ENCODE peak calls at places on chromosomes 4 and X, in six cellular contexts. I is stomach, S is K562, N is transverse colon, F is sigmoid colon, X is H1. H is an unnamed sample.
A peak's percentile ranks its signal among the peaks of the same experiment; 100 is the strongest.

GRCh38 chr4:5045099-5045498 is 6.2 kb upstream of the STK32B start:
- DNase-seq in I (no peak), S (peak; percentile 20), N (peak; percentile 18), F (no peak), X (no peak), H (no peak)

GRCh38 chrX:48938721-48939416 is 18.5 kb downstream of the OTUD5 start:
- DNase-seq in I (no peak), S (no peak), N (peak; percentile 69), F (no peak), X (no peak), H (no peak)

GRCh38 chr4:3801931-3802550 is 35.9 kb downstream of the ADRA2C start:
- DNase-seq in I (no peak), S (no peak), N (no peak), F (no peak), X (no peak), H (no peak)

GRCh38 chr4:183180096-183180495 is 81.0 kb downstream of the WWC2 start:
- DNase-seq in I (no peak), S (no peak), N (no peak), F (no peak), X (no peak), H (no peak)

GRCh38 chrX:24298191-24298590 is 15.7 kb downstream of the SUPT20HL2 start:
- DNase-seq in I (no peak), S (no peak), N (no peak), F (no peak), X (no peak), H (no peak)

GRCh38 chr4:48499551-48500066 is 9.6 kb downstream of the ZAR1 start:
- DNase-seq in I (no peak), S (no peak), N (no peak), F (no peak), X (no peak), H (no peak)

GRCh38 chr4:10740227-10740626 is 55.7 kb upstream of the CLNK start:
- DNase-seq in I (no peak), S (no peak), N (no peak), F (no peak), X (no peak), H (no peak)

GRCh38 chrX:46754450-46755075 is 4.4 kb downstream of the SLC9A7 start:
- DNase-seq in I (no peak), S (no peak), N (no peak), F (no peak), X (no peak), H (no peak)

GRCh38 chrX:2955838-2956237 is 26.7 kb upstream of the ARSD start:
- DNase-seq in I (no peak), S (no peak), N (no peak), F (no peak), X (no peak), H (no peak)

GRCh38 chr4:40255722-40256281 is 59.0 kb downstream of the RHOH start:
- DNase-seq in I (no peak), S (peak; percentile 23), N (no peak), F (no peak), X (no peak), H (no peak)

GRCh38 chr4:24666316-24666715 is 82.0 kb upstream of the DHX15 start:
- DNase-seq in I (no peak), S (no peak), N (no peak), F (no peak), X (no peak), H (no peak)

GRCh38 chr4:15213415-15213814 is 211.1 kb downstream of the CPEB2 start:
- DNase-seq in I (no peak), S (no peak), N (no peak), F (no peak), X (no peak), H (no peak)

GRCh38 chrX:33434256-33435092 is 223.1 kb upstream of the DMD start:
- DNase-seq in I (peak; percentile 60), S (peak; percentile 25), N (peak; percentile 43), F (peak; percentile 73), X (peak; percentile 79), H (no peak)

GRCh38 chrX:22629105-22629725 is 356.5 kb downstream of the CBLL2 start:
- DNase-seq in I (no peak), S (no peak), N (no peak), F (no peak), X (no peak), H (no peak)

GRCh38 chrX:21929209-21929608 is 11.3 kb upstream of the SMS start:
- DNase-seq in I (no peak), S (no peak), N (no peak), F (no peak), X (no peak), H (no peak)

GRCh38 chrX:119636419-119636818 is 30.2 kb upstream of the NKRF start:
- DNase-seq in I (no peak), S (no peak), N (peak; percentile 31), F (no peak), X (no peak), H (no peak)

GRCh38 chr4:126470862-126471261 is 1156.1 kb downstream of the FAT4 start:
- DNase-seq in I (no peak), S (peak; percentile 82), N (no peak), F (no peak), X (no peak), H (no peak)

GRCh38 chr4:83516042-83516772 is 19.7 kb upstream of the GPAT3 start:
- DNase-seq in I (no peak), S (no peak), N (no peak), F (no peak), X (no peak), H (no peak)

GRCh38 chr4:20723019-20723418 is 22.8 kb downstream of the PACRGL start:
- DNase-seq in I (no peak), S (no peak), N (no peak), F (no peak), X (no peak), H (no peak)

GRCh38 chr4:71680706-71681105 is 103.2 kb downstream of the GC start:
- DNase-seq in I (no peak), S (no peak), N (no peak), F (no peak), X (no peak), H (no peak)

DNA sequence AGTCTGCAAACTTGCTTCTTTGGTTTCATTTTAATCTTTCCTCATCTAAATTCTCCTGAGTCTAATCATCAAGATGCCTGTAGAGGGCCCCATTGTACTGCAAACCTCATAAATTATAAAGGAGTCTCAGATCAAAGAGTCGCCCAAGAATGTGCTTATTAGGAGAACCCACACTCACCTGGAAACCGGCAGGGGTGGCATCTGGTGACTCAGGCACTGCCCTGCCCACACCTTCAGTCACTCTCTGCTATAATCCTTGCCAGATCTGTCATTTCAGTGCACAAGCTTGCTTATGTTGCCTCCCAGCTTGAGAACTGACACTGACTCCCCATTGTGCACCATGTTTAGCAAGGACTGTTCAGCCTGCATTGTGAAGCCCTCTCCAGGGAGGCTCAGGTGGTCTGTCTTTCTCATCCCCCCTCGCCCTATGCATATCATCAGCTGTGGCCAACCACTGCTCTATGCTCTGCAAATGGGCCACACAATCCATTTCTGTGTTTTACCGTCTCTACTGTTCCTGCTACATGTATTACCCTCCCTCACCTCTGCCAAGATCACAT is 12.4 kb downstream of the EPGN start:
- DNase-seq in I (peak; percentile 43), S (peak; percentile 77), N (peak; percentile 43), F (no peak), X (peak; percentile 64), H (no peak)
- TF ChIP-seq POLR2AphosphoS5 in I (no peak), S (no peak), N (no peak), F (no peak), X (no peak), H (no peak)

GRCh38 chr4:8546766-8547107 is 33.5 kb upstream of the GPR78 start:
- DNase-seq in I (no peak), S (no peak), N (no peak), F (peak; percentile 26), X (no peak), H (no peak)
- H3K27ac ChIP-seq in I (no peak overlapping the region), S (peak overlapping the region; percentile 78), N (no peak overlapping the region), F (no peak overlapping the region), X (no peak overlapping the region), H (no peak overlapping the region)

GRCh38 chr4:76951333-76952033 is 1.9 kb downstream of the SEPTIN11 start:
- DNase-seq in I (no peak), S (no peak), N (no peak), F (no peak), X (no peak), H (no peak)

GRCh38 chr4:76950052-76950845 is 697 bp downstream of the SEPTIN11 start:
- DNase-seq in I (peak; percentile 64), S (peak; percentile 53), N (peak; percentile 85), F (peak; percentile 83), X (peak; percentile 68), H (no peak)

GRCh38 chr4:76952071-76952470 is 2.5 kb downstream of the SEPTIN11 start:
- DNase-seq in I (no peak), S (peak; percentile 37), N (no peak), F (no peak), X (no peak), H (no peak)

GRCh38 chr4:76949293-76950051 is at the start of gene SEPTIN11:
- DNase-seq in I (peak; percentile 91), S (peak; percentile 95), N (peak; percentile 94), F (peak; percentile 97), X (peak; percentile 90), H (peak; percentile 95)

GRCh38 chr4:76950846-76951321 is 1.3 kb downstream of the SEPTIN11 start:
- DNase-seq in I (no peak), S (peak; percentile 38), N (peak; percentile 18), F (no peak), X (no peak), H (no peak)
- TF ChIP-seq EP300 in I (no peak), S (no peak), N (no peak), F (no peak), X (no peak), H (no peak)

GRCh38 chr4:173488656-173489055 is 41.4 kb downstream of the HAND2 start:
- DNase-seq in I (no peak), S (no peak), N (no peak), F (no peak), X (no peak), H (no peak)

GRCh38 chr4:173486714-173487392 is 43.2 kb downstream of the HAND2 start:
- DNase-seq in I (no peak), S (no peak), N (no peak), F (no peak), X (no peak), H (peak; percentile 91)

GRCh38 chr4:173482330-173482931 is 47.6 kb downstream of the HAND2 start:
- DNase-seq in I (no peak), S (no peak), N (no peak), F (no peak), X (no peak), H (no peak)

GRCh38 chr4:173488074-173488473 is 42.0 kb downstream of the HAND2 start:
- DNase-seq in I (no peak), S (no peak), N (no peak), F (no peak), X (no peak), H (no peak)

DNA sequence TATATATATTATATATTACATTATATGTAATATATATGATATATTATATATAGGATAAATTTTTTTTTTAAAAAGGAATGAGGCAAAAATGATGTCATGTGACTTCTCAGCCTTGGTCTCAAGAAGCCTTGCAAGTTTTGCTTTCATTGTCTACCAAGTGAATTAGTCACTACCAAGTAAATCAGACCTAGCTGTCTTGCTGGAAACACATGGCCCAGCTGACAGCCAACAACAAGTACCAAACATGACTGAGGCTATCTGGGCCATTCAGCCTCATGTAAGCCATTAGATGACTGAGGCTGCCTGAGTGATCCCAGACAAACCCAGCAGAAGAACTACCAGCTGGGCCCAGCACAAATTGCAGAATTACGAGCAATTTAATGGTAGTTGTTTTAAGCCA is 44.9 kb downstream of the HAND2 start:
- DNase-seq in I (no peak), S (no peak), N (no peak), F (no peak), X (no peak), H (no peak)
- TF ChIP-seq POLR2AphosphoS5 in I (no peak), S (no peak), N (no peak), F (peak; percentile 26), X (no peak), H (no peak)